ENCODE peak calls at places on chromosomes 6 and 20, in eight cellular contexts. O is Right ventricle myocardium inferior; I is ACHN; K is endodermal cell; G is heart right ventricle; J is NCI-H1092 treated with DMSO at 0.1 percent for 48 hours; L is NCI-H1417 treated with DMSO at 0.1 percent for 48 hours; Q is activated naive CD8-positive, alpha-beta T cell treated with anti-CD3 and anti-CD28 coated beads, Interleukin-2, amount 50 U/mL, for 24 hours. S is an unnamed sample.

GRCh38 chr6:126188271-126188909 is 151.5 kb upstream of the CENPW start:
- DNase-seq in O (no peak), I (no peak), K (no peak), G (no peak), J (no peak), L (no peak), Q (no peak), S (no peak)

GRCh38 chr6:133055527-133055966 is 185.6 kb upstream of the EYA4 start:
- DNase-seq in O (no peak), I (no peak), K (peak; percentile 67), G (no peak), J (peak; percentile 28), L (no peak), Q (no peak), S (peak; percentile 24)

GRCh38 chr6:142784344-142784743 is 160.6 kb downstream of the HIVEP2 start:
- DNase-seq in O (no peak), I (no peak), K (no peak), G (no peak), J (no peak), L (no peak), Q (no peak), S (no peak)

GRCh38 chr20:62028384-62028783 is 37.3 kb downstream of the TAF4 start:
- DNase-seq in O (no peak), I (no peak), K (no peak), G (no peak), J (no peak), L (no peak), Q (no peak), S (no peak)

GRCh38 chr6:78192057-78192456 is 539.2 kb downstream of the MEI4 start:
- DNase-seq in O (no peak), I (no peak), K (no peak), G (no peak), J (no peak), L (no peak), Q (no peak), S (no peak)

GRCh38 chr6:167918507-167919278 is 78.8 kb upstream of the KIF25 start:
- DNase-seq in O (no peak), I (no peak), K (no peak), G (no peak), J (no peak), L (no peak), Q (no peak), S (no peak)

GRCh38 chr6:22147983-22148797 is 148.6 kb downstream of the PRL start:
- DNase-seq in O (no peak), I (no peak), K (no peak), G (peak; percentile 16), J (peak; percentile 82), L (no peak), Q (no peak), S (peak; percentile 65)

GRCh38 chr6:16473184-16473907 is 235.0 kb downstream of the GMPR start:
- DNase-seq in O (no peak), I (no peak), K (no peak), G (no peak), J (no peak), L (no peak), Q (no peak), S (no peak)

GRCh38 chr6:160408528-160408927 is 60.4 kb downstream of the SLC22A3 start:
- DNase-seq in O (no peak), I (no peak), K (no peak), G (no peak), J (no peak), L (no peak), Q (no peak), S (no peak)

GRCh38 chr6:169529931-169530761 is 171.7 kb downstream of the WDR27 start:
- DNase-seq in O (no peak), I (peak; percentile 94), K (no peak), G (no peak), J (peak; percentile 67), L (no peak), Q (peak; percentile 8), S (no peak)